ENCODE peak calls at places on chromosomes 3 and 15, in five cellular contexts. D is GM23338, H is HepG2, R is SJSA1, K is HCT116. T is an unnamed sample. For H3K36me3, the result is how much of the 10 kb centered on the place peaks cover.

GRCh38 chr3:10641760-10642159 is 136.4 kb upstream of the ATP2B2 start:
- DNase-seq in D (no peak), H (no peak), R (no peak), K (no peak), T (no peak)

GRCh38 chr3:147655236-147655635 is 246.1 kb downstream of the ZIC1 start:
- DNase-seq in D (no peak), H (no peak), R (no peak), K (no peak), T (no peak)

GRCh38 chr3:194675081-194675640 is 3.2 kb upstream of the LSG1 start:
- DNase-seq in D (no peak), H (no peak), R (no peak), K (no peak), T (no peak)

GRCh38 chr3:115698851-115699535 is 75.7 kb downstream of the GAP43 start:
- DNase-seq in D (peak), H (no peak), R (no peak), K (no peak), T (no peak)

GRCh38 chr3:178982138-178982537 is 89.5 kb downstream of the ZMAT3 start:
- DNase-seq in D (no peak), H (no peak), R (no peak), K (no peak), T (no peak)

GRCh38 chr15:36432162-36432561 is 147.3 kb upstream of the CDIN1 start:
- DNase-seq in D (no peak), H (no peak), R (no peak), K (no peak), T (no peak)

GRCh38 chr3:148366743-148367410 is 330.8 kb upstream of the AGTR1 start:
- DNase-seq in D (peak), H (no peak), R (no peak), K (no peak), T (no peak)

GRCh38 chr3:47954562-47954961 is 61.7 kb downstream of the MAP4 start:
- DNase-seq in D (no peak), H (peak), R (no peak), K (no peak), T (peak)

GRCh38 chr15:49415638-49416037 is 7.4 kb upstream of the FGF7 start:
- DNase-seq in D (no peak), H (no peak), R (no peak), K (no peak), T (no peak)

GRCh38 chr3:4904801-4905695 is 74.2 kb upstream of the BHLHE40 start:
- DNase-seq in D (no peak), H (no peak), R (no peak), K (no peak), T (peak)

GRCh38 chr3:31978553-31978952 is 2.5 kb downstream of the OSBPL10 start:
- DNase-seq in D (no peak), H (no peak), R (no peak), K (no peak), T (no peak)

GRCh38 chr3:126493731-126494130 is 18.0 kb upstream of the ZXDC start:
- DNase-seq in D (no peak), H (no peak), R (no peak), K (no peak), T (no peak)

GRCh38 chr15:90957105-90957790 is 2.6 kb downstream of the RCCD1 start:
- DNase-seq in D (peak), H (no peak), R (no peak), K (no peak), T (peak)

GRCh38 chr15:68017221-68017620 is 36.9 kb upstream of the PIAS1 start:
- DNase-seq in D (no peak), H (no peak), R (no peak), K (no peak), T (no peak)

GRCh38 chr15:72127724-72128322 is 9.6 kb downstream of the SENP8 start:
- DNase-seq in D (no peak), H (no peak), R (no peak), K (no peak), T (no peak)

GRCh38 chr3:46695962-46696922 is 2.8 kb upstream of the ALS2CL start:
- DNase-seq in D (no peak), H (no peak), R (no peak), K (no peak), T (no peak)

GRCh38 chr3:170350515-170351413 is 6.8 kb upstream of the SKIL start:
- DNase-seq in D (no peak), H (no peak), R (no peak), K (no peak), T (no peak)

GRCh38 chr3:8648873-8649741 is 4.5 kb upstream of the SSUH2 start:
- DNase-seq in D (no peak), H (peak), R (no peak), K (no peak), T (no peak)

DNA sequence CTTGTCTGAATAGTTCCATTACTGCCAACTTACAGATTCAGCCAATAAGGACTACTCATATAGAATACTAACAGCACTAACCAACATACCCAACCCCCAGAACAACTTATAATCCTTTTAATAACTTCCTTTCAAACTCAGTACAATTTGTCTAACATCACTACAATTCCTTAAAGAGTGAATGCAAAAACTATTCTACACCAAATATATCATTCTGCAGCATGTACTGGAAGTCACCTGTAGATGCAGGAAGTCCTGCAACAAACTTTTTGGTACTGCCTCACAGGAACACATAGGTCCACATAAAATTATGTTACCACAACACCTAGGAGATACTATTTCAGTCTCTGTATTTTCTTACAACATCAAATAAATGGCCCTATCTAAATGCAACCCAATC is 2.1 kb downstream of the CCNL1 start:
- DNase-seq in D (no peak), H (no peak), R (no peak), K (no peak), T (no peak)
- H3K36me3 ChIP-seq in D (half or more), H (half or more), R (half or more), K (half or more), T (under half)

GRCh38 chr3:52651592-52651991 is 34.1 kb downstream of the PBRM1 start:
- DNase-seq in D (no peak), H (no peak), R (no peak), K (no peak), T (no peak)
- H3K36me3 ChIP-seq in D (under half), H (half or more), R (half or more), K (under half), T (under half)

GRCh38 chr3:183032904-183033555 is 52.7 kb upstream of the DCUN1D1 start:
- DNase-seq in D (no peak), H (no peak), R (no peak), K (no peak), T (no peak)

GRCh38 chr3:183038221-183038620 is 57.9 kb upstream of the DCUN1D1 start:
- DNase-seq in D (no peak), H (no peak), R (no peak), K (no peak), T (no peak)

GRCh38 chr3:183038764-183039163 is 58.4 kb upstream of the DCUN1D1 start:
- DNase-seq in D (no peak), H (no peak), R (no peak), K (no peak), T (no peak)

GRCh38 chr3:183031826-183032225 is 51.5 kb upstream of the DCUN1D1 start:
- DNase-seq in D (no peak), H (no peak), R (no peak), K (no peak), T (no peak)

DNA sequence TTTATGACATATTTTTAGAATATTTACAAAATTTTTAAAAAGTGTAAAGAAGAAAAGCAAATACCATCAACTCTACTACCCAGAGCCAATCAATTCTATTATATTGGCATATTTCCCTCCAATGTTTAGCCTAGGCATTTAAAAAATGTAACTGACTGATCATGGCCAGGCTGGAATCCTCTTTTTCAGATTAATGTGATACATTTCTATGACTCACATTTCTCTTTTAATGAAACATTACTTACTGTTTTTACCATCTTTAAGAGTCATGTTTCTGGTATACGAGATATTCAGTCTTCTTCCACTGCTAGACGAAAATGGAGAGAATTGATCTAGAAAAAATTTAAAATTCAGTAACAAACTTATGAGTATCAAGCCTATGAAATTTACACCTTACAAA is 53.4 kb upstream of the DCUN1D1 start:
- DNase-seq in D (no peak), H (no peak), R (no peak), K (no peak), T (no peak)
- H3K36me3 ChIP-seq in D (under half), H (under half), R (under half), K (under half), T (under half)

DNA sequence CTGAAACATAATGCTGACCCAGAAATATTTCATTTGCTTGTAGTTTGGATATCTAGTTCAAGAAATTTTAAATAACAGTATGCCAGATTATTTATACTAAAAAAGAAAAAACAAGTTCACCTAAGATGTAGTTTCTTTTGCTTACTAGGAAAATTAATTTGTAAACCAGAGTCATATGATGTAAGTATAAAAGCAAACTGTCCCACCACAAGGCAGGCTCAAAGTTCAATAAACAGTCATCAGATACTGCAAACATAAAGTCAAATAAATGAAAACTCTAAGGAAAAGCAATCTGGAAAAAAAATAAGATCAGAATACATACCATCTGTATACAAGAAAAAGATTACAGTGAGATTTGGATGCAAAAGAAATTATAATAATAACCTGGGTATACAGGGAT is 40.2 kb upstream of the WDR5B start:
- DNase-seq in D (no peak), H (peak), R (no peak), K (no peak), T (no peak)
- H3K36me3 ChIP-seq in D (under half), H (half or more), R (half or more), K (under half), T (under half)

DNA sequence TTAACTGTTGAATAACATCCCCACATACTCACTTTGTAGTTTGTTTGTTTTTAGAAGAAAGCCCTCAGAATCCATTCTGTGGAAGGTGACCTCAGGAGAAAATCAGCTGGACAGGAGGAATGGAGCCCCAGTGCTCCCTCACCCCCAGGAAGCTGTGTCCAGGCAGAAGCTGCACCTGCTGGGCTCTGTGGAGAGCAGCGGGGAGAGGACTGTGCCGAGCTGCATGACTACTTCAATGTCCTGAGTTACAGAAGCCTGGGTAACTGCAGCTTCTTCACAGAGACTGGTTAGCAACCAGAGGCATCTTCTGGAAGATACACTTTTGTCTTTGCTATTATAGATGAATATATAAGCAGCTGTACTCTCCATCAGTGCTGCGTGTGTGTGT is 14.0 kb downstream of the TIGIT start:
- DNase-seq in D (no peak), H (no peak), R (no peak), K (no peak), T (no peak)
- H3K36me3 ChIP-seq in D (under half), H (under half), R (under half), K (under half), T (under half)

GRCh38 chr15:93019091-93019490 is 69.9 kb downstream of the RGMA start:
- DNase-seq in D (no peak), H (no peak), R (no peak), K (no peak), T (no peak)
- H3K36me3 ChIP-seq in D (half or more), H (half or more), R (half or more), K (half or more), T (half or more)

GRCh38 chr15:92819312-92820232 is 80.6 kb upstream of the CHD2 start:
- DNase-seq in D (peak), H (no peak), R (no peak), K (no peak), T (no peak)

GRCh38 chr15:92821491-92822116 is 78.5 kb upstream of the CHD2 start:
- DNase-seq in D (no peak), H (no peak), R (no peak), K (no peak), T (no peak)

GRCh38 chr15:92818658-92819311 is 81.3 kb upstream of the CHD2 start:
- DNase-seq in D (no peak), H (no peak), R (no peak), K (no peak), T (no peak)

GRCh38 chr15:92822216-92823144 is 77.6 kb upstream of the CHD2 start:
- DNase-seq in D (peak), H (no peak), R (no peak), K (no peak), T (no peak)

GRCh38 chr15:92820233-92821021 is 79.7 kb upstream of the CHD2 start:
- DNase-seq in D (peak), H (peak), R (peak), K (peak), T (peak)
- H3K36me3 ChIP-seq in D (under half), H (under half), R (under half), K (under half), T (under half)

DNA sequence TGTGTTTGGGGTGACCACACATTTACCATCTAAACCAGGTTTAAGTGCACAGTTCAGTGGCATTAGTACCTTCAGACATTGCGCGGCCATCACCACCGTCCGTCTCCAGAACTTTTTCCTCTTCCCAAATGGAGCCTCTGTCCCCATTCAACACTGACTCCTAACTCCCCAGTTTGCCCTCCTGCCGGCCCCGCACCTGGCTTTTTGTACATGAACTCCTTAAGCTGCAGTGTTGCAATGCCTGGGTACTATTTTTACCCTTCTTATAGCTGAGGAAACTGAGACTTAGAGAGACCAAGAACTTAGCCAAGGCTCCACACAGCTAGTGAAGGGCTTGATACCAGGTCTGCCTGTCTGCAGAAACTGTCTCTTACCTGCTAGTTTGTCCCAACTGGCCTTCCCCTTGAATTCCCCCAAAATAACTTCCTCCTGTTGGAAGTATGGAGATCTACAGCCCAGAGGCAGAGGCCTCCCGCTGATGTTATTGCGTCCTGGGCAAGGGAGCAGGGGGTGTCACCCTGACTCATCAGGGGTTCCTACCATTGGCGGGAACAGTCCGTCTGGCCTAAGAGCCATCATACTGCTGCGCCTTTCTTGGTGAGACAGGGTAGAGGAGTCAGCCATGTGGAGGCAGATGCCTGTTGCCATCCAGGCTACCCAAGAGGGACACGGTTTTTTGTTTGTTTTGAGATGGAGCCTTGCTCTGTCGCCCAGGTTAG is 65.6 kb downstream of the GRIP2 start:
- DNase-seq in D (no peak), H (no peak), R (no peak), K (no peak), T (no peak)
- H3K36me3 ChIP-seq in D (under half), H (half or more), R (half or more), K (under half), T (under half)